ENCODE peak calls at places on chromosome 22, in five cellular contexts. T is adrenal gland, S is kidney epithelial cell, I is cardiac muscle cell, H is mammary epithelial cell. J is an unnamed sample.

GRCh38 chr22:35313311-35314121 is 13.8 kb downstream of the TOM1 start:
- DNase-seq in S (peak), I (peak), H (peak), T (peak), J (peak)

GRCh38 chr22:26783886-26784285 is 126.5 kb downstream of the MIAT start:
- DNase-seq in I (no peak), S (no peak), T (no peak), H (no peak), J (no peak)

GRCh38 chr22:27480487-27480886 is 321.1 kb downstream of the MN1 start:
- DNase-seq in S (no peak), H (no peak), T (no peak), I (no peak), J (no peak)

GRCh38 chr22:44057411-44057987 is 33.4 kb downstream of the PARVB start:
- DNase-seq in H (no peak), S (no peak), T (no peak), I (no peak), J (no peak)

GRCh38 chr22:29115682-29116313 is 43.0 kb downstream of the KREMEN1 start:
- DNase-seq in S (no peak), I (peak), T (no peak), H (no peak), J (no peak)

GRCh38 chr22:38144025-38144405 is 33.5 kb upstream of the BAIAP2L2 start:
- DNase-seq in H (no peak), I (no peak), T (no peak), S (no peak), J (no peak)

GRCh38 chr22:26735019-26735409 is 77.6 kb downstream of the MIAT start:
- DNase-seq in T (no peak), I (peak), H (no peak), S (no peak), J (no peak)

GRCh38 chr22:48451891-48452290 is 1375.8 kb downstream of the BRD1 start:
- DNase-seq in I (no peak), H (no peak), S (no peak), T (no peak), J (no peak)

GRCh38 chr22:37487559-37487958 is 1.4 kb upstream of the MFNG start:
- DNase-seq in I (no peak), S (no peak), T (no peak), H (no peak), J (no peak)

GRCh38 chr22:43796567-43796966 is 15.5 kb downstream of the EFCAB6 start:
- DNase-seq in T (no peak), S (no peak), H (peak), I (peak), J (no peak)

GRCh38 chr22:20429254-20430100 is 8.1 kb downstream of the SCARF2 start:
- DNase-seq in I (peak), S (no peak), H (no peak), T (peak), J (no peak)

GRCh38 chr22:42630901-42631602 is 9.3 kb downstream of the ATP5MGL start:
- DNase-seq in S (no peak), T (no peak), I (no peak), H (no peak), J (no peak)

GRCh38 chr22:46593211-46593676 is 26.9 kb upstream of the GRAMD4 start:
- DNase-seq in S (no peak), T (peak), H (no peak), I (no peak), J (no peak)

GRCh38 chr22:45885171-45885840 is 91.7 kb downstream of the WNT7B start:
- DNase-seq in S (no peak), T (no peak), H (no peak), I (no peak), J (no peak)

GRCh38 chr22:31625661-31626426 is 36.2 kb downstream of the PISD start:
- DNase-seq in T (peak), I (peak), H (no peak), S (no peak), J (no peak)

GRCh38 chr22:44885806-44886360 is 123.9 kb downstream of the PHF21B start:
- DNase-seq in I (no peak), T (no peak), H (no peak), S (no peak), J (no peak)

GRCh38 chr22:37472418-37473006 is 13.7 kb downstream of the MFNG start:
- DNase-seq in S (no peak), T (no peak), I (peak), H (no peak), J (no peak)

GRCh38 chr22:19522190-19522880 is 1.9 kb downstream of the CLDN5 start:
- DNase-seq in S (no peak), T (no peak), I (no peak), H (no peak), J (no peak)

GRCh38 chr22:37209140-37209845 is 3.0 kb downstream of the SSTR3 start:
- DNase-seq in H (no peak), S (no peak), I (no peak), T (peak), J (no peak)

GRCh38 chr22:36331912-36332622 is 55.7 kb downstream of the MYH9 start:
- DNase-seq in H (no peak), T (peak), S (no peak), I (no peak), J (no peak)

GRCh38 chr22:43553451-43554258 is 141.8 kb downstream of the MPPED1 start:
- DNase-seq in H (no peak), I (no peak), S (no peak), T (no peak), J (no peak)

GRCh38 chr22:48350456-48350855 is 1477.2 kb downstream of the BRD1 start:
- DNase-seq in H (no peak), S (no peak), I (no peak), T (no peak), J (no peak)

GRCh38 chr22:49160261-49161001 is 667.2 kb downstream of the BRD1 start:
- DNase-seq in I (no peak), T (no peak), S (no peak), H (no peak), J (no peak)

GRCh38 chr22:24284747-24285203 is 14.1 kb downstream of the SPECC1L start:
- DNase-seq in H (no peak), I (no peak), T (no peak), S (no peak), J (no peak)
- TF ChIP-seq CTCF in H (no peak), I (no peak), T (no peak), S (no peak), J (no peak)

DNA sequence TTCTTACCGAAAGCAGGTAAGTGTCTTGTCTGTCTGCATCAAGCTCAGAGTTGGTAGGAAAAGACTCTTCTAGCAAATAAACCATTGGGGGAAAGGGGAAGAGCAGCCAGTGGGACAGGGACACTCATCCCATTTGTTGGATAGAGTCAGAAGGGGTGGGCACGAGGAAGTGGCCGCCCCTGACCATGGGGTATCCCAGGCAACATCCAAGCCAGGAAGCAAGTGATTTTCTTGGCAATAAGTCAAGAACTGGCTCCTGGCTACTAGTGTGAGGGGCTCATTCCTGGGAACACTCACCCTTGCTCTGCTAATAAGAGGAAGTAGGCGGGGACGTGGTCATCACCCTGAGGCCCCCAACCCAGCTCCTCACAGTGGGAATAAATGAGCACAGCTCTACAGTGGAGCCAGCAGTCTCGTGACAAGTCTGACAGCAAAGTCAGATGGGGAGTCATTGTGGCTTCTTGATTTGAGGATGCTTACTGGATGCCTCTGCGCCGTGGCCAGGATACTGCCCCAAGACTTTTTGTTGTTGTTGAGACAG is 6.7 kb downstream of the SLC25A18 start:
- DNase-seq in H (no peak), T (peak), S (no peak), I (peak), J (no peak)
- H3K4me3 ChIP-seq in H (no peak), T (peak), S (no peak), I (no peak), J (peak)

GRCh38 chr22:39530692-39531331 is 1.7 kb downstream of the RPS19BP1 start:
- DNase-seq in I (peak), H (no peak), S (no peak), T (peak), J (no peak)
- TF ChIP-seq CTCF in I (peak), H (peak), S (no peak), T (peak), J (peak)

DNA sequence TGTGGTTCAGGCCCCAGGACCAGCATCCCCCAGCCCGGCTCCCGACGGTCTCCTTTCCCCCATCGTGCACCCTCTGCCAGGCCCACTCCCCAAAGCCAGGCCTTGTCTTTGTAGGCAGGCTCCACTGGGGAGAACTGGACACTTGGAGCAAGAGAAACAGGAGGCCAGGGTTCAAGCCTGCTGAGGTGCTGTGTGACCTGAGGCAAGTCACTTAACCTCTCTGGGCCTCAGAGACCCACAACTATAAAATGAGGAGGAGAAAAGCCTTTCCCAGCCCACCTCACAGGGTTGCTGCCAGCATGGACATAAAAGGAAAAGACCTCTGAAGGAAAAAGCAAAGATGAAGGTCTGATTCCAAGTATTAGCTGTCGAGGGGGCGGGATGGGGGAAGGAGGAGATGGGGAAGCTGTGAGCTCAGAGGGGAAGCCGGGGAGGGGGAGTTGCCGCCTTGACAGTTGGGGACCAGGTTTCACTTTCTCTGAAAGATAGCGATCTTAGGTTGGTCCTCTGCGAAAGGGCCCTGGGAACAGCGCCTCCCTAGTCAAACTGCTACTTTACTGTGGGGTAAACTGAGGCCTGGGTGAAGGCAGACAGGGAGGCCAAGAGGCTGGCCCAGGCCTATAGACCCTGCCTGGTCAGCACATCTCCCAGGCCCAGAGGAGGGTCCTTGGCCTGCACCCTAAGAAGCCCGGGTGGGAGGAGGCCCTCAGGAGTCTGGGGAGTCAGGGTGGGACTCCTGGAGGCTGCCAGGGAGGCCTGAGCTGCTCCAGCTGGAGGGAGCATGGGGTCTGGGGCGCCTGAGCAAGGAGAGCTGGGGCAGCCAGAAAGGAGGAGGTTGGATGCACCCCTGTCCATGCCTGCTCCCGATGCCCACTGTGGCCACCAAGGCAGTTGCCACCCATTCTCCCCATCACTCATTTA is 991 bp upstream of the OSM start:
- DNase-seq in I (no peak), S (no peak), T (no peak), H (no peak), J (no peak)
- H3K4me3 ChIP-seq in I (no peak), S (no peak), T (no peak), H (no peak), J (no peak)

DNA sequence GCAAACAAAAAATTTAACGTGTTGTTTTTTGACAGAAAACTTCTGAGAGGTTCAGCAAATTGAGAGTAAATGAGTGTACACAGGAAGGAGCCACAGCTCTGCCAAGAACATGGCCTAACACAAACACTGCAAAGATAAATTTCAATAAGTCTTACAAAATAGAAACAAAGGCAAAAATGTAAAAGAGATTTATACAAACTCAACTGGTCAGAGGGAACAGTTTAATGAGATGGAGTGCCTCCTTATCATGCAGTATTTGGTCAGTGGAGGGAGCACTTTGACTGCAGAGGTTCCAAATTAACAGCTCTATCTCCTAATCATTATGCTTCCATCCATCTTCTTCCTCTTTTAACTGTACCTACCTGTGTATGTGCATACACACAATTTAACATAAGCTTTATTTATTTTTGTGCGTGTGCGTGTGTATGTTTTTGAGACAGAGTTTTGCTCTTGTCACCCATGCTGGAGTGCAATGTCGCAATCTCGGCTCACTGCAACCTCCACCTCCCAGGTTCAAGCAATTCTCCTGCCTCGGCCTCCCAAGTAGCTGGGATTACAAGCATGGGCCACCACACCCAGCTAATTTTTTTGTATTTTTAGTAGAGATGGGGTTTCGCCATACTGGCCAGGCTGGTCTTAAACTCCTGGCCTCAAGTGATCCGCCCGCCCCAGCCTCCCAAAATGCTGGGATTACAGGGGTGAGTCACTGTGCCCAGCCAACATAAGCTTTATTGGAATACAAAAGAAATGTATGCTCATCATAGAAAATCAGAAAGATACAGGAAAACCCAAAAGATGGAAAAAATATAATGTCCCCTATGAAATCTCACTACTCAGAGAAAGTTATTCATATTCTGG is 111.9 kb downstream of the MRTFA start:
- DNase-seq in S (no peak), T (no peak), H (peak), I (no peak), J (no peak)
- TF ChIP-seq CTCF in S (peak), T (peak), H (peak), I (peak), J (peak)

GRCh38 chr22:50199251-50199721 is 1.5 kb upstream of the SELENOO start:
- DNase-seq in T (no peak), S (no peak), H (no peak), I (no peak), J (no peak)
- H3K4me3 ChIP-seq in T (no peak), S (no peak), H (no peak), I (no peak), J (peak)

GRCh38 chr22:24101966-24102365 is 79.3 kb upstream of the SUSD2 start:
- DNase-seq in T (no peak), H (no peak), I (no peak), S (no peak), J (no peak)
- TF ChIP-seq CTCF in T (no peak), H (peak), I (no peak), S (no peak), J (no peak)

J was measured in astrocyte of the cerebellum.